ENCODE peak calls at places on chromosomes 2 and 18, in seven cellular contexts. W is psoas muscle, Q is adrenal gland, J is neural progenitor cell, Z is GM23248, R is SK-N-SH, M is hepatocyte. X is an unnamed sample. For H3K4me1 and H3K36me3, the result is how much of the 10 kb centered on the place peaks cover.

GRCh38 chr18:39786477-39786876 is 2168.6 kb upstream of the PIK3C3 start:
- DNase-seq in W (no peak), Q (no peak), Z (no peak), M (no peak), R (no peak), J (no peak), X (no peak)

GRCh38 chr2:8586397-8587051 is 95.3 kb upstream of the ID2 start:
- DNase-seq in J (no peak), W (no peak), R (no peak), M (no peak), Q (no peak), Z (peak), X (no peak)

GRCh38 chr2:9310390-9310789 is 103.8 kb downstream of the ASAP2 start:
- DNase-seq in M (peak), W (peak), R (peak), J (no peak), Q (peak), Z (peak), X (peak)

GRCh38 chr2:221675509-221675908 is 103.4 kb upstream of the EPHA4 start:
- DNase-seq in Q (no peak), W (no peak), M (no peak), Z (no peak), R (no peak), J (no peak), X (no peak)

GRCh38 chr2:9187620-9188214 is 18.9 kb upstream of the ASAP2 start:
- DNase-seq in M (no peak), J (no peak), W (no peak), Z (peak), Q (no peak), R (no peak), X (no peak)

GRCh38 chr18:23671564-23671963 is 8.9 kb upstream of the ANKRD29 start:
- DNase-seq in M (no peak), Q (no peak), J (no peak), Z (peak), W (no peak), R (no peak), X (no peak)

GRCh38 chr2:229712125-229712524 is 2.2 kb downstream of the DNER start:
- DNase-seq in W (no peak), Z (peak), M (no peak), J (no peak), R (no peak), Q (no peak), X (no peak)

GRCh38 chr2:59816075-59816474 is 737.4 kb downstream of the BCL11A start:
- DNase-seq in Z (no peak), W (no peak), M (no peak), Q (no peak), J (no peak), R (no peak), X (no peak)

GRCh38 chr2:191800874-191801273 is 46.0 kb downstream of the CAVIN2 start:
- DNase-seq in J (no peak), R (no peak), M (no peak), Z (no peak), Q (no peak), W (no peak), X (no peak)

GRCh38 chr18:34887881-34888580 is 153.2 kb upstream of the MAPRE2 start:
- DNase-seq in Q (no peak), W (no peak), Z (no peak), J (no peak), R (no peak), M (no peak), X (no peak)

GRCh38 chr2:21268197-21268870 is 144.6 kb downstream of the TDRD15 start:
- DNase-seq in Z (no peak), Q (peak), W (no peak), M (no peak), J (no peak), R (no peak), X (no peak)

GRCh38 chr2:182866461-182867369 is at the start of gene FRZB:
- DNase-seq in W (peak), M (peak), R (peak), Q (peak), J (peak), Z (peak), X (peak)

GRCh38 chr2:157620956-157621355 is 7.7 kb downstream of the ACVR1C start:
- DNase-seq in Z (peak), M (no peak), Q (no peak), J (no peak), R (no peak), W (no peak), X (no peak)

GRCh38 chr2:10877691-10878111 is 34.0 kb upstream of the KCNF1 start:
- DNase-seq in M (no peak), R (no peak), Q (no peak), J (no peak), W (no peak), Z (peak), X (no peak)

GRCh38 chr2:19767876-19768275 is 133.9 kb downstream of the TTC32 start:
- DNase-seq in R (no peak), Z (no peak), M (no peak), Q (no peak), W (no peak), J (no peak), X (no peak)

GRCh38 chr2:204586444-204587165 is 41.3 kb downstream of the PARD3B start:
- DNase-seq in Z (no peak), R (no peak), J (no peak), Q (no peak), M (no peak), W (no peak), X (no peak)

GRCh38 chr2:189412330-189412953 is 28.8 kb upstream of the WDR75 start:
- DNase-seq in M (peak), Z (peak), W (no peak), J (peak), R (peak), Q (no peak), X (peak)

GRCh38 chr2:47697000-47697601 is 85.8 kb upstream of the MSH6 start:
- DNase-seq in M (no peak), W (no peak), R (no peak), J (no peak), Q (no peak), Z (no peak), X (no peak)

GRCh38 chr2:189178726-189179606 is 595 bp downstream of the COL5A2 start:
- DNase-seq in Q (peak), W (peak), J (peak), M (peak), Z (peak), R (no peak), X (peak)

GRCh38 chr2:121897335-121897970 is 142.0 kb downstream of the TSN start:
- DNase-seq in M (peak), R (peak), W (no peak), Q (no peak), J (peak), Z (peak), X (no peak)

GRCh38 chr2:101736233-101736632 is 38.7 kb downstream of the MAP4K4 start:
- DNase-seq in R (no peak), Q (no peak), Z (peak), W (no peak), M (no peak), J (no peak), X (no peak)

GRCh38 chr2:6845312-6845711 is 20.4 kb downstream of the CMPK2 start:
- DNase-seq in Z (peak), M (no peak), J (peak), Q (no peak), R (no peak), W (no peak), X (no peak)

GRCh38 chr2:187689372-187689771 is 135.1 kb upstream of the TFPI start:
- DNase-seq in J (no peak), Q (no peak), Z (peak), M (no peak), W (no peak), R (no peak), X (no peak)

GRCh38 chr18:35438480-35439234 is 59.1 kb downstream of the INO80C start:
- DNase-seq in W (no peak), Z (peak), R (no peak), Q (no peak), M (no peak), J (no peak), X (no peak)

GRCh38 chr2:120205901-120206581 is 17.2 kb downstream of the TMEM185B start:
- DNase-seq in Q (no peak), R (peak), W (no peak), Z (peak), M (peak), J (peak), X (peak)

GRCh38 chr2:112728384-112729175 is 7.8 kb downstream of the NT5DC4 start:
- DNase-seq in J (no peak), Z (no peak), Q (no peak), M (no peak), R (no peak), W (no peak), X (no peak)

GRCh38 chr18:48951448-48952286 is 902 bp upstream of the SMAD7 start:
- DNase-seq in R (peak), W (peak), M (peak), Z (peak), Q (peak), J (peak), X (peak)

GRCh38 chr2:108535380-108535677 is 1.1 kb downstream of the LIMS1 start:
- DNase-seq in Q (no peak), R (no peak), Z (peak), W (no peak), M (peak), J (peak), X (peak)

GRCh38 chr2:135585586-135585985 is 54.3 kb downstream of the R3HDM1 start:
- DNase-seq in Q (no peak), Z (peak), J (no peak), R (no peak), W (no peak), M (no peak), X (no peak)

GRCh38 chr2:240564191-240564570 is 4.0 kb downstream of the DUSP28 start:
- DNase-seq in W (no peak), Z (no peak), J (no peak), Q (no peak), R (no peak), M (no peak), X (no peak)

GRCh38 chr2:38498039-38498438 is 104.7 kb downstream of the HNRNPLL start:
- DNase-seq in W (no peak), M (no peak), R (no peak), Z (no peak), Q (no peak), J (no peak), X (no peak)

GRCh38 chr2:119367472-119368099 is 809 bp downstream of the DBI start:
- DNase-seq in M (peak), Q (peak), R (peak), J (peak), W (peak), Z (peak), X (peak)

GRCh38 chr18:59672125-59672769 is 25.0 kb downstream of the CCBE1 start:
- DNase-seq in R (no peak), W (no peak), J (no peak), Z (no peak), M (no peak), Q (peak), X (no peak)

GRCh38 chr18:57585421-57585820 is 1.1 kb downstream of the FECH start:
- DNase-seq in R (peak), Z (peak), M (no peak), J (peak), W (no peak), Q (no peak), X (no peak)

GRCh38 chr18:9859232-9859631 is 26.5 kb upstream of the TXNDC2 start:
- DNase-seq in J (no peak), Z (no peak), R (no peak), W (no peak), Q (no peak), M (no peak), X (no peak)

GRCh38 chr18:9861157-9861556 is 24.6 kb upstream of the TXNDC2 start:
- DNase-seq in W (no peak), Q (no peak), Z (no peak), R (no peak), M (no peak), J (no peak), X (no peak)

GRCh38 chr18:9860682-9861081 is 25.1 kb upstream of the TXNDC2 start:
- DNase-seq in R (no peak), W (no peak), Q (no peak), J (no peak), M (no peak), Z (no peak), X (no peak)

GRCh38 chr18:9856097-9856496 is 29.7 kb upstream of the TXNDC2 start:
- DNase-seq in Z (no peak), Q (no peak), M (no peak), J (no peak), R (no peak), W (no peak), X (no peak)

DNA sequence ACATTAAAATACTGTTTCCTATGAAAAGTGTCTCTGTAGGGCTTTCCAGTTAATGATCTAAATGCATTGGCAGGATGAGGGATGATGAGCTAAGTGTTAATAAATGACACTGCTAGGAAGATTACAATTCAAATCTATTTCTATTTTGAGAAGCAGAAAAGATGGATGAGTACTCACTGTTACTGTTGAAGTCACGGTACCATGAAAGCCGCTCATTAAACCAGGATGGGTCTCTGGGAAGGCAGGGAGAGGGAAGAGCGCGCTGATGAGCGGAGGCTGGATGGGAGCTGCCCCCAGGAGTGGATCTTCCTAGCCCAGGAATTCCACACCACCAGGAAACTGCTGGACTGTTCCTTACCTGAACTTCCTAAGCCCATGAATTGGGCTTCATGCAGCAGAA is 27.1 kb upstream of the TXNDC2 start:
- DNase-seq in Z (no peak), W (no peak), J (no peak), R (no peak), Q (no peak), M (no peak), X (no peak)
- H3K27ac ChIP-seq in Z (no peak), W (no peak), J (no peak), R (no peak), Q (no peak), M (no peak), X (no peak)

GRCh38 chr2:72963423-72964145 is 46.3 kb downstream of the EMX1 start:
- DNase-seq in R (peak), Z (no peak), J (peak), W (peak), Q (no peak), M (peak), X (peak)

GRCh38 chr2:72965770-72966430 is 48.6 kb downstream of the EMX1 start:
- DNase-seq in M (peak), J (no peak), W (peak), Q (no peak), Z (no peak), R (no peak), X (no peak)

GRCh38 chr2:72965016-72965415 is 47.7 kb downstream of the EMX1 start:
- DNase-seq in Q (no peak), J (no peak), Z (no peak), R (no peak), W (peak), M (no peak), X (no peak)

GRCh38 chr2:72962911-72963310 is 45.6 kb downstream of the EMX1 start:
- DNase-seq in R (no peak), J (no peak), Z (no peak), Q (no peak), M (no peak), W (peak), X (no peak)

DNA sequence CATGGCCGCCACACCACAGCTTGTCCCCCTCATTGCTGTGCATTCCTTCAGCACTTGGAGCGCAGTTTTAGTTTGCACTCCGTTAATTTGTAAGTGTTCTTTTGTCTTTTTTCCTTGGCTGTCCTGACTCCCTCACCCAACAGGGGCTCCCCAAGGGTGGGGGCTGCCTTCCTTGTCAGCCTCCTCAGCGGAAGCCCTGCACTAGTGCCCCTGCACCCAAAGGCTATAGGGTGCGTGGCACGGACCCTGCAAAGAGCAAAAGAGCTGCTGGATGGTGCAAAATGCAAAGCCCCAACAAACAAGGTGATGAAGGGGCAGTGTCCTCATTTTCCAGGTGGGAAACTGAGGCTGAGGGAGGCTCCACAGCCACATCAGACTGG is 46.8 kb downstream of the EMX1 start:
- DNase-seq in Z (no peak), W (peak), R (no peak), Q (no peak), J (no peak), M (no peak), X (no peak)
- H3K4me1 ChIP-seq in Z (under half), W (under half), R (under half), Q (under half), J (under half), M (under half), X (under half)

DNA sequence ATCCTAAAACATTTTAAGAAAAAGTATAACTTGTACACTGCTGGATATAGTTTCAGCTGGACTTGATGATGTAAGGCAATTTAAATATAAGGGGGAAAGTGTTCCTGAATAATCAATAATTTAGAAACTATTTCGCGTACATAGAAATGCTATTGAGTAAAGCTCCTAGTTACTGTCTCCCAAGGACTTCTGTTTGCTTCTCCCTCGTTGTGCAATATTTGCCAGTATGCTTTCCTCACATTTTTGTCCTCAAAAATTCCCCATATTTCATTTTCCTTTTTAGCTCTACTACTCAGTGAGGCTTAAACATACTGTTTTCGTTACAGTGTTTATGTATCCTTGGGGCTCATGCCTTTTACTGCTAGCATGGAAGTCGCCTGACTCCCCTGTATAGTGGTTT is 36.9 kb downstream of the ATP9B start:
- DNase-seq in J (no peak), M (no peak), Z (no peak), R (no peak), Q (no peak), W (no peak), X (no peak)
- H3K36me3 ChIP-seq in J (under half), M (under half), Z (under half), R (under half), Q (under half), W (under half), X (under half)

GRCh38 chr2:95158891-95159619 is 593 bp downstream of the ZNF514 start:
- DNase-seq in Z (peak), J (peak), R (peak), Q (peak), M (peak), W (peak), X (peak)
- H3K27ac ChIP-seq in Z (peak), J (no peak), R (peak), Q (no peak), M (peak), W (peak), X (no peak)

GRCh38 chr2:85257359-85258193 is 70.2 kb downstream of the TGOLN2 start:
- DNase-seq in J (no peak), Q (no peak), W (no peak), Z (peak), R (peak), M (no peak), X (peak)
- H3K4me1 ChIP-seq in J (half or more), Q (under half), W (under half), Z (under half), R (half or more), M (half or more), X (half or more)

GRCh38 chr2:238190445-238190844 is 13.1 kb downstream of the ILKAP start:
- DNase-seq in Z (no peak), Q (no peak), J (no peak), M (no peak), W (no peak), R (no peak), X (no peak)
- H3K36me3 ChIP-seq in Z (half or more), Q (under half), J (under half), M (under half), W (under half), R (half or more), X (half or more)

GRCh38 chr2:71710367-71710766 is 257.0 kb downstream of the DYSF start:
- DNase-seq in M (no peak), Q (no peak), W (no peak), R (no peak), J (no peak), Z (no peak), X (no peak)
- H3K27ac ChIP-seq in M (no peak), Q (no peak), W (no peak), R (no peak), J (no peak), Z (no peak), X (no peak)

GRCh38 chr2:145022021-145022670 is 502.2 kb upstream of the ZEB2 start:
- DNase-seq in M (no peak), Z (peak), J (no peak), Q (no peak), W (no peak), R (no peak), X (no peak)

GRCh38 chr2:145025382-145025781 is 505.5 kb upstream of the ZEB2 start:
- DNase-seq in W (no peak), M (no peak), Z (no peak), R (no peak), J (no peak), Q (no peak), X (no peak)

GRCh38 chr2:145020694-145021093 is 500.8 kb upstream of the ZEB2 start:
- DNase-seq in Q (no peak), J (no peak), M (no peak), R (no peak), W (no peak), Z (peak), X (no peak)

GRCh38 chr2:145022671-145023330 is 502.9 kb upstream of the ZEB2 start:
- DNase-seq in Z (peak), J (no peak), W (no peak), Q (no peak), R (no peak), M (no peak), X (no peak)

GRCh38 chr2:145023331-145023934 is 503.5 kb upstream of the ZEB2 start:
- DNase-seq in Q (no peak), M (no peak), R (no peak), J (no peak), W (no peak), Z (no peak), X (no peak)
- H3K4me1 ChIP-seq in Q (under half), M (under half), R (under half), J (under half), W (under half), Z (under half), X (under half)

GRCh38 chr2:215376103-215376780 is 59.6 kb downstream of the FN1 start:
- DNase-seq in M (no peak), J (no peak), Z (no peak), W (no peak), R (no peak), Q (no peak), X (no peak)
- H3K36me3 ChIP-seq in M (under half), J (under half), Z (half or more), W (under half), R (half or more), Q (under half), X (under half)

GRCh38 chr2:52402128-52402527 is 1365.5 kb upstream of the CHAC2 start:
- DNase-seq in J (no peak), R (no peak), M (no peak), Q (no peak), Z (no peak), W (no peak), X (no peak)

GRCh38 chr2:52404046-52404445 is 1363.6 kb upstream of the CHAC2 start:
- DNase-seq in W (no peak), Q (no peak), Z (no peak), J (no peak), M (no peak), R (no peak), X (no peak)

GRCh38 chr2:52405958-52406357 is 1361.6 kb upstream of the CHAC2 start:
- DNase-seq in W (no peak), J (no peak), Q (no peak), R (no peak), M (no peak), Z (no peak), X (no peak)

GRCh38 chr2:52404866-52405265 is 1362.7 kb upstream of the CHAC2 start:
- DNase-seq in W (no peak), J (no peak), Z (no peak), R (no peak), Q (no peak), M (no peak), X (no peak)
- H3K27ac ChIP-seq in W (no peak), J (no peak), Z (no peak), R (no peak), Q (no peak), M (no peak), X (no peak)

X was measured in SJCRH30.